ENCODE peak calls at places on chromosomes 4 and X, in ten cellular contexts. One of them, this sample, is unnamed.

GRCh38 chr4:73869130-73870055 is at the start of gene CXCL1:
- DNase-seq in smooth muscle cell of the brain vasculature: no peak
- DNase-seq in nephron progenitor cell: peak
- DNase-seq in globus pallidus: no peak
- DNase-seq in GM18507: no peak
- DNase-seq in activated effector memory CD4-positive, alpha-beta T cell treated with Interleukin-2 at 50 U/mL for 16 hours: no peak
- DNase-seq in HAP-1: no peak
- DNase-seq in T-helper 1 cell: no peak
- DNase-seq in T-cell: no peak
- DNase-seq in T follicular helper cell: no peak
- DNase-seq in this sample: no peak

GRCh38 chrX:30957753-30958152 is 68.7 kb upstream of the TAB3 start:
- DNase-seq in smooth muscle cell of the brain vasculature: no peak
- DNase-seq in nephron progenitor cell: no peak
- DNase-seq in globus pallidus: no peak
- DNase-seq in GM18507: no peak
- DNase-seq in activated effector memory CD4-positive, alpha-beta T cell treated with Interleukin-2 at 50 U/mL for 16 hours: no peak
- DNase-seq in HAP-1: no peak
- DNase-seq in T-helper 1 cell: no peak
- DNase-seq in T-cell: no peak
- DNase-seq in T follicular helper cell: no peak
- DNase-seq in this sample: no peak

GRCh38 chr4:30714408-30715031 is 5.6 kb upstream of the PCDH7 start:
- DNase-seq in smooth muscle cell of the brain vasculature: no peak
- DNase-seq in nephron progenitor cell: peak
- DNase-seq in globus pallidus: peak
- DNase-seq in GM18507: no peak
- DNase-seq in activated effector memory CD4-positive, alpha-beta T cell treated with Interleukin-2 at 50 U/mL for 16 hours: no peak
- DNase-seq in HAP-1: peak
- DNase-seq in T-helper 1 cell: no peak
- DNase-seq in T-cell: no peak
- DNase-seq in T follicular helper cell: no peak
- DNase-seq in this sample: peak

GRCh38 chr4:83865417-83866150 is 329.7 kb downstream of the GPAT3 start:
- DNase-seq in smooth muscle cell of the brain vasculature: no peak
- DNase-seq in nephron progenitor cell: no peak
- DNase-seq in globus pallidus: no peak
- DNase-seq in GM18507: no peak
- DNase-seq in activated effector memory CD4-positive, alpha-beta T cell treated with Interleukin-2 at 50 U/mL for 16 hours: no peak
- DNase-seq in HAP-1: no peak
- DNase-seq in T-helper 1 cell: no peak
- DNase-seq in T-cell: no peak
- DNase-seq in T follicular helper cell: no peak
- DNase-seq in this sample: no peak

GRCh38 chr4:72295966-72296557 is 264.3 kb downstream of the NPFFR2 start:
- DNase-seq in smooth muscle cell of the brain vasculature: no peak
- DNase-seq in nephron progenitor cell: peak
- DNase-seq in globus pallidus: peak
- DNase-seq in GM18507: no peak
- DNase-seq in activated effector memory CD4-positive, alpha-beta T cell treated with Interleukin-2 at 50 U/mL for 16 hours: no peak
- DNase-seq in HAP-1: no peak
- DNase-seq in T-helper 1 cell: no peak
- DNase-seq in T-cell: no peak
- DNase-seq in T follicular helper cell: no peak
- DNase-seq in this sample: no peak

GRCh38 chr4:874971-875817 is 49.3 kb upstream of the CPLX1 start:
- DNase-seq in smooth muscle cell of the brain vasculature: no peak
- DNase-seq in nephron progenitor cell: no peak
- DNase-seq in globus pallidus: no peak
- DNase-seq in GM18507: no peak
- DNase-seq in activated effector memory CD4-positive, alpha-beta T cell treated with Interleukin-2 at 50 U/mL for 16 hours: no peak
- DNase-seq in HAP-1: no peak
- DNase-seq in T-helper 1 cell: no peak
- DNase-seq in T-cell: no peak
- DNase-seq in T follicular helper cell: no peak
- DNase-seq in this sample: no peak

GRCh38 chrX:24877854-24878650 is 137.7 kb downstream of the ARX start:
- DNase-seq in smooth muscle cell of the brain vasculature: no peak
- DNase-seq in nephron progenitor cell: no peak
- DNase-seq in globus pallidus: no peak
- DNase-seq in GM18507: no peak
- DNase-seq in activated effector memory CD4-positive, alpha-beta T cell treated with Interleukin-2 at 50 U/mL for 16 hours: no peak
- DNase-seq in HAP-1: peak
- DNase-seq in T-helper 1 cell: no peak
- DNase-seq in T-cell: no peak
- DNase-seq in T follicular helper cell: no peak
- DNase-seq in this sample: no peak

GRCh38 chr4:155758500-155759371 is at the start of gene GUCY1B1:
- DNase-seq in smooth muscle cell of the brain vasculature: peak
- DNase-seq in nephron progenitor cell: peak
- DNase-seq in globus pallidus: peak
- DNase-seq in GM18507: peak
- DNase-seq in activated effector memory CD4-positive, alpha-beta T cell treated with Interleukin-2 at 50 U/mL for 16 hours: peak
- DNase-seq in HAP-1: peak
- DNase-seq in T-helper 1 cell: peak
- DNase-seq in T-cell: peak
- DNase-seq in T follicular helper cell: peak
- DNase-seq in this sample: peak

GRCh38 chr4:182825786-182826185 is 91.4 kb downstream of the DCTD start:
- DNase-seq in smooth muscle cell of the brain vasculature: no peak
- DNase-seq in nephron progenitor cell: no peak
- DNase-seq in globus pallidus: no peak
- DNase-seq in GM18507: no peak
- DNase-seq in activated effector memory CD4-positive, alpha-beta T cell treated with Interleukin-2 at 50 U/mL for 16 hours: no peak
- DNase-seq in HAP-1: no peak
- DNase-seq in T-helper 1 cell: no peak
- DNase-seq in T-cell: no peak
- DNase-seq in T follicular helper cell: no peak
- DNase-seq in this sample: no peak

GRCh38 chr4:7313361-7313811 is 121.0 kb downstream of the SORCS2 start:
- DNase-seq in smooth muscle cell of the brain vasculature: no peak
- DNase-seq in nephron progenitor cell: no peak
- DNase-seq in globus pallidus: peak
- DNase-seq in GM18507: no peak
- DNase-seq in activated effector memory CD4-positive, alpha-beta T cell treated with Interleukin-2 at 50 U/mL for 16 hours: no peak
- DNase-seq in HAP-1: no peak
- DNase-seq in T-helper 1 cell: no peak
- DNase-seq in T-cell: no peak
- DNase-seq in T follicular helper cell: no peak
- DNase-seq in this sample: no peak

GRCh38 chr4:177008071-177008835 is 215.5 kb upstream of the VEGFC start:
- DNase-seq in smooth muscle cell of the brain vasculature: peak
- DNase-seq in nephron progenitor cell: no peak
- DNase-seq in globus pallidus: no peak
- DNase-seq in GM18507: no peak
- DNase-seq in activated effector memory CD4-positive, alpha-beta T cell treated with Interleukin-2 at 50 U/mL for 16 hours: no peak
- DNase-seq in HAP-1: no peak
- DNase-seq in T-helper 1 cell: no peak
- DNase-seq in T-cell: no peak
- DNase-seq in T follicular helper cell: no peak
- DNase-seq in this sample: no peak

GRCh38 chrX:111041018-111041462 is 55.0 kb upstream of the PAK3 start:
- DNase-seq in smooth muscle cell of the brain vasculature: peak
- DNase-seq in nephron progenitor cell: no peak
- DNase-seq in globus pallidus: no peak
- DNase-seq in GM18507: no peak
- DNase-seq in activated effector memory CD4-positive, alpha-beta T cell treated with Interleukin-2 at 50 U/mL for 16 hours: no peak
- DNase-seq in HAP-1: no peak
- DNase-seq in T-helper 1 cell: peak
- DNase-seq in T-cell: peak
- DNase-seq in T follicular helper cell: peak
- DNase-seq in this sample: no peak

GRCh38 chrX:136497556-136498048 is at the start of gene HTATSF1:
- DNase-seq in smooth muscle cell of the brain vasculature: no peak
- DNase-seq in nephron progenitor cell: no peak
- DNase-seq in globus pallidus: no peak
- DNase-seq in GM18507: no peak
- DNase-seq in activated effector memory CD4-positive, alpha-beta T cell treated with Interleukin-2 at 50 U/mL for 16 hours: no peak
- DNase-seq in HAP-1: no peak
- DNase-seq in T-helper 1 cell: no peak
- DNase-seq in T-cell: no peak
- DNase-seq in T follicular helper cell: no peak
- DNase-seq in this sample: no peak

GRCh38 chrX:68503830-68504229 is 5.0 kb downstream of the YIPF6 start:
- DNase-seq in smooth muscle cell of the brain vasculature: no peak
- DNase-seq in nephron progenitor cell: no peak
- DNase-seq in globus pallidus: no peak
- DNase-seq in GM18507: no peak
- DNase-seq in activated effector memory CD4-positive, alpha-beta T cell treated with Interleukin-2 at 50 U/mL for 16 hours: no peak
- DNase-seq in HAP-1: no peak
- DNase-seq in T-helper 1 cell: no peak
- DNase-seq in T-cell: no peak
- DNase-seq in T follicular helper cell: no peak
- DNase-seq in this sample: no peak

GRCh38 chrX:117120700-117121099 is 657.9 kb upstream of the CT83 start:
- DNase-seq in smooth muscle cell of the brain vasculature: no peak
- DNase-seq in nephron progenitor cell: no peak
- DNase-seq in globus pallidus: no peak
- DNase-seq in GM18507: no peak
- DNase-seq in activated effector memory CD4-positive, alpha-beta T cell treated with Interleukin-2 at 50 U/mL for 16 hours: no peak
- DNase-seq in HAP-1: no peak
- DNase-seq in T-helper 1 cell: no peak
- DNase-seq in T-cell: no peak
- DNase-seq in T follicular helper cell: no peak
- DNase-seq in this sample: peak

GRCh38 chr4:188971125-188971524 is 831.9 kb downstream of the TRIML1 start:
- DNase-seq in smooth muscle cell of the brain vasculature: peak
- DNase-seq in nephron progenitor cell: no peak
- DNase-seq in globus pallidus: no peak
- DNase-seq in GM18507: no peak
- DNase-seq in activated effector memory CD4-positive, alpha-beta T cell treated with Interleukin-2 at 50 U/mL for 16 hours: no peak
- DNase-seq in HAP-1: peak
- DNase-seq in T-helper 1 cell: no peak
- DNase-seq in T-cell: no peak
- DNase-seq in T follicular helper cell: no peak
- DNase-seq in this sample: no peak

GRCh38 chr4:86857341-86858052 is 8.3 kb upstream of the SLC10A6 start:
- DNase-seq in smooth muscle cell of the brain vasculature: no peak
- DNase-seq in nephron progenitor cell: no peak
- DNase-seq in globus pallidus: no peak
- DNase-seq in GM18507: no peak
- DNase-seq in activated effector memory CD4-positive, alpha-beta T cell treated with Interleukin-2 at 50 U/mL for 16 hours: no peak
- DNase-seq in HAP-1: no peak
- DNase-seq in T-helper 1 cell: no peak
- DNase-seq in T-cell: no peak
- DNase-seq in T follicular helper cell: no peak
- DNase-seq in this sample: peak

GRCh38 chr4:54185380-54185779 is 43.7 kb upstream of the PDGFRA start:
- DNase-seq in smooth muscle cell of the brain vasculature: no peak
- DNase-seq in nephron progenitor cell: no peak
- DNase-seq in globus pallidus: no peak
- DNase-seq in GM18507: no peak
- DNase-seq in activated effector memory CD4-positive, alpha-beta T cell treated with Interleukin-2 at 50 U/mL for 16 hours: no peak
- DNase-seq in HAP-1: no peak
- DNase-seq in T-helper 1 cell: no peak
- DNase-seq in T-cell: no peak
- DNase-seq in T follicular helper cell: no peak
- DNase-seq in this sample: no peak

GRCh38 chrX:34903316-34903715 is 39.3 kb upstream of the FAM47B start:
- DNase-seq in smooth muscle cell of the brain vasculature: no peak
- DNase-seq in nephron progenitor cell: no peak
- DNase-seq in globus pallidus: no peak
- DNase-seq in GM18507: no peak
- DNase-seq in activated effector memory CD4-positive, alpha-beta T cell treated with Interleukin-2 at 50 U/mL for 16 hours: no peak
- DNase-seq in HAP-1: no peak
- DNase-seq in T-helper 1 cell: no peak
- DNase-seq in T-cell: no peak
- DNase-seq in T follicular helper cell: no peak
- DNase-seq in this sample: no peak

GRCh38 chr4:147054241-147054902 is 108.7 kb upstream of the TTC29 start:
- DNase-seq in smooth muscle cell of the brain vasculature: no peak
- DNase-seq in nephron progenitor cell: no peak
- DNase-seq in globus pallidus: no peak
- DNase-seq in GM18507: no peak
- DNase-seq in activated effector memory CD4-positive, alpha-beta T cell treated with Interleukin-2 at 50 U/mL for 16 hours: no peak
- DNase-seq in HAP-1: no peak
- DNase-seq in T-helper 1 cell: no peak
- DNase-seq in T-cell: no peak
- DNase-seq in T follicular helper cell: no peak
- DNase-seq in this sample: no peak